ENCODE peak calls at places on chromosome 14, in six cellular contexts. One of them, this sample, is unnamed.

GRCh38 chr14:41986083-41986645 is 379.5 kb downstream of the LRFN5 start:
- ATAC-seq in aorta: no peak
- ATAC-seq in pancreas: no peak
- ATAC-seq in activated CD8-positive, alpha-beta memory T cell treated with anti-CD3 and anti-CD28 coated beads, Interleukin-2, amount 10 ng/mL, durations not matched to agents 7 days and 5 days: no peak
- ATAC-seq in heart right ventricle: no peak
- ATAC-seq in lung: no peak
- ATAC-seq in this sample: no peak

GRCh38 chr14:90281261-90281660 is 24.9 kb downstream of the PSMC1 start:
- ATAC-seq in aorta: no peak
- ATAC-seq in pancreas: no peak
- ATAC-seq in activated CD8-positive, alpha-beta memory T cell treated with anti-CD3 and anti-CD28 coated beads, Interleukin-2, amount 10 ng/mL, durations not matched to agents 7 days and 5 days: no peak
- ATAC-seq in heart right ventricle: no peak
- ATAC-seq in lung: no peak
- ATAC-seq in this sample: no peak

GRCh38 chr14:96275182-96276112 is 19.4 kb downstream of the BDKRB1 start:
- ATAC-seq in aorta: peak
- ATAC-seq in pancreas: peak
- ATAC-seq in activated CD8-positive, alpha-beta memory T cell treated with anti-CD3 and anti-CD28 coated beads, Interleukin-2, amount 10 ng/mL, durations not matched to agents 7 days and 5 days: no peak
- ATAC-seq in heart right ventricle: peak
- ATAC-seq in lung: peak
- ATAC-seq in this sample: peak

GRCh38 chr14:95329941-95330340 is 10.2 kb upstream of the CLMN start:
- ATAC-seq in aorta: no peak
- ATAC-seq in pancreas: no peak
- ATAC-seq in activated CD8-positive, alpha-beta memory T cell treated with anti-CD3 and anti-CD28 coated beads, Interleukin-2, amount 10 ng/mL, durations not matched to agents 7 days and 5 days: no peak
- ATAC-seq in heart right ventricle: no peak
- ATAC-seq in lung: no peak
- ATAC-seq in this sample: no peak

GRCh38 chr14:76346391-76347160 is 29.4 kb upstream of the ESRRB start:
- ATAC-seq in aorta: no peak
- ATAC-seq in pancreas: no peak
- ATAC-seq in activated CD8-positive, alpha-beta memory T cell treated with anti-CD3 and anti-CD28 coated beads, Interleukin-2, amount 10 ng/mL, durations not matched to agents 7 days and 5 days: no peak
- ATAC-seq in heart right ventricle: no peak
- ATAC-seq in lung: no peak
- ATAC-seq in this sample: no peak

GRCh38 chr14:89507521-89507920 is 90.5 kb upstream of the FOXN3 start:
- ATAC-seq in aorta: no peak
- ATAC-seq in pancreas: no peak
- ATAC-seq in activated CD8-positive, alpha-beta memory T cell treated with anti-CD3 and anti-CD28 coated beads, Interleukin-2, amount 10 ng/mL, durations not matched to agents 7 days and 5 days: peak
- ATAC-seq in heart right ventricle: no peak
- ATAC-seq in lung: no peak
- ATAC-seq in this sample: peak

GRCh38 chr14:64417042-64417770 is 29.1 kb downstream of the MTHFD1 start:
- ATAC-seq in aorta: no peak
- ATAC-seq in pancreas: no peak
- ATAC-seq in activated CD8-positive, alpha-beta memory T cell treated with anti-CD3 and anti-CD28 coated beads, Interleukin-2, amount 10 ng/mL, durations not matched to agents 7 days and 5 days: no peak
- ATAC-seq in heart right ventricle: no peak
- ATAC-seq in lung: no peak
- ATAC-seq in this sample: no peak

GRCh38 chr14:31560759-31561154 is 447 bp upstream of the NUBPL start:
- ATAC-seq in aorta: no peak
- ATAC-seq in pancreas: peak
- ATAC-seq in activated CD8-positive, alpha-beta memory T cell treated with anti-CD3 and anti-CD28 coated beads, Interleukin-2, amount 10 ng/mL, durations not matched to agents 7 days and 5 days: no peak
- ATAC-seq in heart right ventricle: peak
- ATAC-seq in lung: no peak
- ATAC-seq in this sample: no peak

GRCh38 chr14:53655080-53655785 is 301.4 kb downstream of the BMP4 start:
- ATAC-seq in aorta: no peak
- ATAC-seq in pancreas: no peak
- ATAC-seq in activated CD8-positive, alpha-beta memory T cell treated with anti-CD3 and anti-CD28 coated beads, Interleukin-2, amount 10 ng/mL, durations not matched to agents 7 days and 5 days: no peak
- ATAC-seq in heart right ventricle: no peak
- ATAC-seq in lung: no peak
- ATAC-seq in this sample: no peak

GRCh38 chr14:92336363-92336762 is 13.4 kb downstream of the SLC24A4 start:
- ATAC-seq in aorta: no peak
- ATAC-seq in pancreas: no peak
- ATAC-seq in activated CD8-positive, alpha-beta memory T cell treated with anti-CD3 and anti-CD28 coated beads, Interleukin-2, amount 10 ng/mL, durations not matched to agents 7 days and 5 days: no peak
- ATAC-seq in heart right ventricle: no peak
- ATAC-seq in lung: no peak
- ATAC-seq in this sample: no peak

GRCh38 chr14:43410631-43411030 is 1096.5 kb downstream of the FSCB start:
- ATAC-seq in aorta: peak
- ATAC-seq in pancreas: no peak
- ATAC-seq in activated CD8-positive, alpha-beta memory T cell treated with anti-CD3 and anti-CD28 coated beads, Interleukin-2, amount 10 ng/mL, durations not matched to agents 7 days and 5 days: no peak
- ATAC-seq in heart right ventricle: no peak
- ATAC-seq in lung: no peak
- ATAC-seq in this sample: no peak

GRCh38 chr14:61430066-61430757 is 108.8 kb downstream of the PRKCH start:
- ATAC-seq in aorta: no peak
- ATAC-seq in pancreas: peak
- ATAC-seq in activated CD8-positive, alpha-beta memory T cell treated with anti-CD3 and anti-CD28 coated beads, Interleukin-2, amount 10 ng/mL, durations not matched to agents 7 days and 5 days: no peak
- ATAC-seq in heart right ventricle: no peak
- ATAC-seq in lung: no peak
- ATAC-seq in this sample: no peak

GRCh38 chr14:22500525-22500924 is 88.5 kb downstream of the DAD1 start:
- ATAC-seq in aorta: no peak
- ATAC-seq in pancreas: no peak
- ATAC-seq in activated CD8-positive, alpha-beta memory T cell treated with anti-CD3 and anti-CD28 coated beads, Interleukin-2, amount 10 ng/mL, durations not matched to agents 7 days and 5 days: no peak
- ATAC-seq in heart right ventricle: no peak
- ATAC-seq in lung: no peak
- ATAC-seq in this sample: no peak

GRCh38 chr14:70898346-70898745 is 8.9 kb upstream of the PCNX1 start:
- ATAC-seq in aorta: no peak
- ATAC-seq in pancreas: no peak
- ATAC-seq in activated CD8-positive, alpha-beta memory T cell treated with anti-CD3 and anti-CD28 coated beads, Interleukin-2, amount 10 ng/mL, durations not matched to agents 7 days and 5 days: no peak
- ATAC-seq in heart right ventricle: no peak
- ATAC-seq in lung: no peak
- ATAC-seq in this sample: no peak

GRCh38 chr14:102229739-102230092 is 75.2 kb downstream of the MOK start:
- ATAC-seq in aorta: no peak
- ATAC-seq in pancreas: no peak
- ATAC-seq in activated CD8-positive, alpha-beta memory T cell treated with anti-CD3 and anti-CD28 coated beads, Interleukin-2, amount 10 ng/mL, durations not matched to agents 7 days and 5 days: no peak
- ATAC-seq in heart right ventricle: no peak
- ATAC-seq in lung: no peak
- ATAC-seq in this sample: no peak

GRCh38 chr14:92516966-92517350 is 3.4 kb downstream of the RIN3 start:
- ATAC-seq in aorta: no peak
- ATAC-seq in pancreas: no peak
- ATAC-seq in activated CD8-positive, alpha-beta memory T cell treated with anti-CD3 and anti-CD28 coated beads, Interleukin-2, amount 10 ng/mL, durations not matched to agents 7 days and 5 days: peak
- ATAC-seq in heart right ventricle: no peak
- ATAC-seq in lung: no peak
- ATAC-seq in this sample: no peak

GRCh38 chr14:51547260-51547659 is 104.5 kb upstream of the FRMD6 start:
- ATAC-seq in aorta: peak
- ATAC-seq in pancreas: peak
- ATAC-seq in activated CD8-positive, alpha-beta memory T cell treated with anti-CD3 and anti-CD28 coated beads, Interleukin-2, amount 10 ng/mL, durations not matched to agents 7 days and 5 days: no peak
- ATAC-seq in heart right ventricle: peak
- ATAC-seq in lung: peak
- ATAC-seq in this sample: peak

GRCh38 chr14:91371990-91372375 is 45.6 kb downstream of the CCDC88C start:
- ATAC-seq in aorta: no peak
- ATAC-seq in pancreas: no peak
- ATAC-seq in activated CD8-positive, alpha-beta memory T cell treated with anti-CD3 and anti-CD28 coated beads, Interleukin-2, amount 10 ng/mL, durations not matched to agents 7 days and 5 days: no peak
- ATAC-seq in heart right ventricle: no peak
- ATAC-seq in lung: no peak
- ATAC-seq in this sample: no peak

GRCh38 chr14:68271996-68272395 is 452.4 kb downstream of the RAD51B start:
- ATAC-seq in aorta: no peak
- ATAC-seq in pancreas: no peak
- ATAC-seq in activated CD8-positive, alpha-beta memory T cell treated with anti-CD3 and anti-CD28 coated beads, Interleukin-2, amount 10 ng/mL, durations not matched to agents 7 days and 5 days: peak
- ATAC-seq in heart right ventricle: peak
- ATAC-seq in lung: no peak
- ATAC-seq in this sample: no peak

GRCh38 chr14:90559811-90560492 is 163.1 kb downstream of the CALM1 start:
- ATAC-seq in aorta: no peak
- ATAC-seq in pancreas: no peak
- ATAC-seq in activated CD8-positive, alpha-beta memory T cell treated with anti-CD3 and anti-CD28 coated beads, Interleukin-2, amount 10 ng/mL, durations not matched to agents 7 days and 5 days: no peak
- ATAC-seq in heart right ventricle: no peak
- ATAC-seq in lung: no peak
- ATAC-seq in this sample: no peak

GRCh38 chr14:75860561-75861160 is 121.1 kb downstream of the TGFB3 start:
- ATAC-seq in aorta: no peak
- ATAC-seq in pancreas: peak
- ATAC-seq in activated CD8-positive, alpha-beta memory T cell treated with anti-CD3 and anti-CD28 coated beads, Interleukin-2, amount 10 ng/mL, durations not matched to agents 7 days and 5 days: no peak
- ATAC-seq in heart right ventricle: no peak
- ATAC-seq in lung: no peak
- ATAC-seq in this sample: no peak

GRCh38 chr14:73795974-73796373 is 55.7 kb upstream of the PTGR2 start:
- ATAC-seq in aorta: no peak
- ATAC-seq in pancreas: peak
- ATAC-seq in activated CD8-positive, alpha-beta memory T cell treated with anti-CD3 and anti-CD28 coated beads, Interleukin-2, amount 10 ng/mL, durations not matched to agents 7 days and 5 days: no peak
- ATAC-seq in heart right ventricle: no peak
- ATAC-seq in lung: no peak
- ATAC-seq in this sample: peak

GRCh38 chr14:75201087-75201486 is 24.7 kb upstream of the TMED10 start:
- ATAC-seq in aorta: no peak
- ATAC-seq in pancreas: peak
- ATAC-seq in activated CD8-positive, alpha-beta memory T cell treated with anti-CD3 and anti-CD28 coated beads, Interleukin-2, amount 10 ng/mL, durations not matched to agents 7 days and 5 days: no peak
- ATAC-seq in heart right ventricle: no peak
- ATAC-seq in lung: no peak
- ATAC-seq in this sample: peak

GRCh38 chr14:30499358-30499757 is 59.6 kb upstream of the G2E3 start:
- ATAC-seq in aorta: no peak
- ATAC-seq in pancreas: no peak
- ATAC-seq in activated CD8-positive, alpha-beta memory T cell treated with anti-CD3 and anti-CD28 coated beads, Interleukin-2, amount 10 ng/mL, durations not matched to agents 7 days and 5 days: no peak
- ATAC-seq in heart right ventricle: no peak
- ATAC-seq in lung: no peak
- ATAC-seq in this sample: no peak

GRCh38 chr14:98965061-98965460 is 306.9 kb downstream of the BCL11B start:
- ATAC-seq in aorta: no peak
- ATAC-seq in pancreas: no peak
- ATAC-seq in activated CD8-positive, alpha-beta memory T cell treated with anti-CD3 and anti-CD28 coated beads, Interleukin-2, amount 10 ng/mL, durations not matched to agents 7 days and 5 days: peak
- ATAC-seq in heart right ventricle: no peak
- ATAC-seq in lung: no peak
- ATAC-seq in this sample: no peak

GRCh38 chr14:99749142-99749541 is 44.1 kb upstream of the EML1 start:
- ATAC-seq in aorta: no peak
- ATAC-seq in pancreas: no peak
- ATAC-seq in activated CD8-positive, alpha-beta memory T cell treated with anti-CD3 and anti-CD28 coated beads, Interleukin-2, amount 10 ng/mL, durations not matched to agents 7 days and 5 days: no peak
- ATAC-seq in heart right ventricle: no peak
- ATAC-seq in lung: no peak
- ATAC-seq in this sample: no peak

GRCh38 chr14:32933943-32934890 is 4.5 kb upstream of the NPAS3 start:
- ATAC-seq in aorta: peak
- ATAC-seq in pancreas: peak
- ATAC-seq in activated CD8-positive, alpha-beta memory T cell treated with anti-CD3 and anti-CD28 coated beads, Interleukin-2, amount 10 ng/mL, durations not matched to agents 7 days and 5 days: no peak
- ATAC-seq in heart right ventricle: peak
- ATAC-seq in lung: no peak
- ATAC-seq in this sample: no peak

GRCh38 chr14:59360923-59361794 is 104.0 kb downstream of the GPR135 start:
- ATAC-seq in aorta: peak
- ATAC-seq in pancreas: peak
- ATAC-seq in activated CD8-positive, alpha-beta memory T cell treated with anti-CD3 and anti-CD28 coated beads, Interleukin-2, amount 10 ng/mL, durations not matched to agents 7 days and 5 days: no peak
- ATAC-seq in heart right ventricle: peak
- ATAC-seq in lung: peak
- ATAC-seq in this sample: peak

GRCh38 chr14:39034481-39035296 is 68.3 kb downstream of the SEC23A start:
- ATAC-seq in aorta: no peak
- ATAC-seq in pancreas: peak
- ATAC-seq in activated CD8-positive, alpha-beta memory T cell treated with anti-CD3 and anti-CD28 coated beads, Interleukin-2, amount 10 ng/mL, durations not matched to agents 7 days and 5 days: no peak
- ATAC-seq in heart right ventricle: no peak
- ATAC-seq in lung: no peak
- ATAC-seq in this sample: no peak